ENCODE peak calls at places on chromosome 21, in seven cellular contexts. One of them, this sample, is unnamed.

GRCh38 chr21:34941162-34941561 is 107.9 kb downstream of the RUNX1 start:
- DNase-seq in spleen: no peak
- DNase-seq in tibial artery: no peak
- DNase-seq in choroid plexus epithelial cell: no peak
- DNase-seq in dorsolateral prefrontal cortex: no peak
- DNase-seq in body of pancreas: no peak
- DNase-seq in psoas muscle: no peak
- DNase-seq in this sample: no peak

GRCh38 chr21:33894736-33895288 is 20.8 kb downstream of the ATP5PO start:
- DNase-seq in psoas muscle: peak
- DNase-seq in dorsolateral prefrontal cortex: peak
- DNase-seq in tibial artery: peak
- DNase-seq in spleen: peak
- DNase-seq in choroid plexus epithelial cell: peak
- DNase-seq in body of pancreas: peak
- DNase-seq in this sample: peak

GRCh38 chr21:31248598-31248997 is 95.5 kb downstream of the TIAM1 start:
- DNase-seq in body of pancreas: no peak
- DNase-seq in psoas muscle: no peak
- DNase-seq in choroid plexus epithelial cell: peak
- DNase-seq in spleen: no peak
- DNase-seq in tibial artery: no peak
- DNase-seq in dorsolateral prefrontal cortex: no peak
- DNase-seq in this sample: no peak

GRCh38 chr21:15301736-15302135 is 236.9 kb upstream of the NRIP1 start:
- DNase-seq in dorsolateral prefrontal cortex: no peak
- DNase-seq in spleen: no peak
- DNase-seq in choroid plexus epithelial cell: no peak
- DNase-seq in psoas muscle: no peak
- DNase-seq in tibial artery: no peak
- DNase-seq in body of pancreas: no peak
- DNase-seq in this sample: no peak

GRCh38 chr21:42109473-42109872 is 38.4 kb downstream of the UMODL1 start:
- DNase-seq in body of pancreas: no peak
- DNase-seq in choroid plexus epithelial cell: no peak
- DNase-seq in spleen: peak
- DNase-seq in dorsolateral prefrontal cortex: no peak
- DNase-seq in tibial artery: no peak
- DNase-seq in psoas muscle: no peak
- DNase-seq in this sample: no peak

GRCh38 chr21:34808569-34809204 is 139.9 kb downstream of the CLIC6 start:
- DNase-seq in choroid plexus epithelial cell: peak
- DNase-seq in body of pancreas: no peak
- DNase-seq in spleen: no peak
- DNase-seq in tibial artery: no peak
- DNase-seq in psoas muscle: no peak
- DNase-seq in dorsolateral prefrontal cortex: no peak
- DNase-seq in this sample: peak

GRCh38 chr21:42165901-42166300 is 53.0 kb upstream of the ABCG1 start:
- DNase-seq in tibial artery: no peak
- DNase-seq in body of pancreas: no peak
- DNase-seq in dorsolateral prefrontal cortex: no peak
- DNase-seq in spleen: no peak
- DNase-seq in choroid plexus epithelial cell: no peak
- DNase-seq in psoas muscle: no peak
- DNase-seq in this sample: no peak

GRCh38 chr21:41817228-41817627 is 50.4 kb upstream of the RIPK4 start:
- DNase-seq in psoas muscle: peak
- DNase-seq in dorsolateral prefrontal cortex: peak
- DNase-seq in tibial artery: peak
- DNase-seq in choroid plexus epithelial cell: peak
- DNase-seq in spleen: peak
- DNase-seq in body of pancreas: peak
- DNase-seq in this sample: peak

GRCh38 chr21:28431527-28432200 is 561.0 kb downstream of the LTN1 start:
- DNase-seq in spleen: no peak
- DNase-seq in psoas muscle: no peak
- DNase-seq in tibial artery: no peak
- DNase-seq in body of pancreas: no peak
- DNase-seq in choroid plexus epithelial cell: no peak
- DNase-seq in dorsolateral prefrontal cortex: no peak
- DNase-seq in this sample: no peak

GRCh38 chr21:29238967-29239289 is 59.8 kb upstream of the BACH1 start:
- DNase-seq in tibial artery: no peak
- DNase-seq in body of pancreas: no peak
- DNase-seq in spleen: no peak
- DNase-seq in dorsolateral prefrontal cortex: no peak
- DNase-seq in choroid plexus epithelial cell: peak
- DNase-seq in psoas muscle: no peak
- DNase-seq in this sample: no peak

GRCh38 chr21:35219719-35220118 is 170.6 kb upstream of the RUNX1 start:
- DNase-seq in psoas muscle: no peak
- DNase-seq in dorsolateral prefrontal cortex: no peak
- DNase-seq in choroid plexus epithelial cell: no peak
- DNase-seq in body of pancreas: no peak
- DNase-seq in tibial artery: no peak
- DNase-seq in spleen: no peak
- DNase-seq in this sample: no peak

GRCh38 chr21:29133796-29134195 is 3.4 kb downstream of the MAP3K7CL start:
- DNase-seq in spleen: no peak
- DNase-seq in choroid plexus epithelial cell: peak
- DNase-seq in tibial artery: no peak
- DNase-seq in body of pancreas: no peak
- DNase-seq in psoas muscle: no peak
- DNase-seq in dorsolateral prefrontal cortex: no peak
- DNase-seq in this sample: no peak

GRCh38 chr21:31326478-31327247 is 17.4 kb downstream of the TIAM1 start:
- DNase-seq in spleen: no peak
- DNase-seq in dorsolateral prefrontal cortex: no peak
- DNase-seq in body of pancreas: no peak
- DNase-seq in tibial artery: no peak
- DNase-seq in choroid plexus epithelial cell: no peak
- DNase-seq in psoas muscle: no peak
- DNase-seq in this sample: peak

GRCh38 chr21:22993822-22994574 is 1995.8 kb downstream of the NCAM2 start:
- DNase-seq in body of pancreas: no peak
- DNase-seq in choroid plexus epithelial cell: no peak
- DNase-seq in spleen: no peak
- DNase-seq in tibial artery: no peak
- DNase-seq in dorsolateral prefrontal cortex: no peak
- DNase-seq in psoas muscle: no peak
- DNase-seq in this sample: no peak

GRCh38 chr21:15687208-15687607 is 42.6 kb upstream of the USP25 start:
- DNase-seq in dorsolateral prefrontal cortex: no peak
- DNase-seq in body of pancreas: no peak
- DNase-seq in tibial artery: no peak
- DNase-seq in psoas muscle: no peak
- DNase-seq in choroid plexus epithelial cell: peak
- DNase-seq in spleen: no peak
- DNase-seq in this sample: no peak

GRCh38 chr21:34887729-34888568 is 161.2 kb downstream of the RUNX1 start:
- DNase-seq in psoas muscle: peak
- DNase-seq in spleen: peak
- DNase-seq in dorsolateral prefrontal cortex: no peak
- DNase-seq in body of pancreas: peak
- DNase-seq in choroid plexus epithelial cell: peak
- DNase-seq in tibial artery: peak
- DNase-seq in this sample: peak

GRCh38 chr21:40487406-40487805 is 359.6 kb downstream of the DSCAM start:
- DNase-seq in body of pancreas: no peak
- DNase-seq in tibial artery: no peak
- DNase-seq in dorsolateral prefrontal cortex: no peak
- DNase-seq in spleen: no peak
- DNase-seq in choroid plexus epithelial cell: no peak
- DNase-seq in psoas muscle: no peak
- DNase-seq in this sample: no peak

GRCh38 chr21:40466893-40467483 is 380.0 kb downstream of the DSCAM start:
- DNase-seq in dorsolateral prefrontal cortex: peak
- DNase-seq in psoas muscle: no peak
- DNase-seq in spleen: no peak
- DNase-seq in body of pancreas: peak
- DNase-seq in tibial artery: no peak
- DNase-seq in choroid plexus epithelial cell: peak
- DNase-seq in this sample: peak

GRCh38 chr21:16195476-16195875 is 465.7 kb downstream of the USP25 start:
- DNase-seq in psoas muscle: no peak
- DNase-seq in spleen: no peak
- DNase-seq in body of pancreas: no peak
- DNase-seq in choroid plexus epithelial cell: peak
- DNase-seq in dorsolateral prefrontal cortex: no peak
- DNase-seq in tibial artery: no peak
- DNase-seq in this sample: no peak

GRCh38 chr21:29091032-29091431 is 17.6 kb upstream of the CCT8 start:
- DNase-seq in dorsolateral prefrontal cortex: no peak
- DNase-seq in body of pancreas: no peak
- DNase-seq in choroid plexus epithelial cell: peak
- DNase-seq in spleen: no peak
- DNase-seq in psoas muscle: no peak
- DNase-seq in tibial artery: no peak
- DNase-seq in this sample: no peak

GRCh38 chr21:21034046-21034445 is 35.8 kb downstream of the NCAM2 start:
- DNase-seq in psoas muscle: no peak
- DNase-seq in tibial artery: no peak
- DNase-seq in dorsolateral prefrontal cortex: no peak
- DNase-seq in spleen: no peak
- DNase-seq in choroid plexus epithelial cell: no peak
- DNase-seq in body of pancreas: no peak
- DNase-seq in this sample: no peak

GRCh38 chr21:17513214-17514123 is 626 bp downstream of the CXADR start:
- DNase-seq in psoas muscle: no peak
- DNase-seq in spleen: peak
- DNase-seq in dorsolateral prefrontal cortex: peak
- DNase-seq in choroid plexus epithelial cell: peak
- DNase-seq in tibial artery: no peak
- DNase-seq in body of pancreas: peak
- DNase-seq in this sample: peak

GRCh38 chr21:8993943-8994639 is 1527.3 kb upstream of the TPTE start:
- DNase-seq in tibial artery: no peak
- DNase-seq in psoas muscle: no peak
- DNase-seq in choroid plexus epithelial cell: no peak
- DNase-seq in spleen: no peak
- DNase-seq in body of pancreas: no peak
- DNase-seq in dorsolateral prefrontal cortex: no peak
- DNase-seq in this sample: no peak
- TF ChIP-seq CTCF in tibial artery: no peak
- TF ChIP-seq CTCF in psoas muscle: no peak
- TF ChIP-seq CTCF in choroid plexus epithelial cell: no peak
- TF ChIP-seq CTCF in spleen: no peak
- TF ChIP-seq CTCF in body of pancreas: no peak
- TF ChIP-seq CTCF in dorsolateral prefrontal cortex: no peak
- TF ChIP-seq CTCF in this sample: no peak

GRCh38 chr21:24896735-24897124 is 710.6 kb downstream of the MRPL39 start:
- DNase-seq in spleen: no peak
- DNase-seq in tibial artery: no peak
- DNase-seq in psoas muscle: no peak
- DNase-seq in body of pancreas: no peak
- DNase-seq in choroid plexus epithelial cell: no peak
- DNase-seq in dorsolateral prefrontal cortex: no peak
- DNase-seq in this sample: no peak

GRCh38 chr21:24899138-24899537 is 708.1 kb downstream of the MRPL39 start:
- DNase-seq in dorsolateral prefrontal cortex: no peak
- DNase-seq in tibial artery: no peak
- DNase-seq in psoas muscle: no peak
- DNase-seq in spleen: no peak
- DNase-seq in body of pancreas: no peak
- DNase-seq in choroid plexus epithelial cell: no peak
- DNase-seq in this sample: no peak

GRCh38 chr21:24894324-24894723 is 713.0 kb downstream of the MRPL39 start:
- DNase-seq in body of pancreas: no peak
- DNase-seq in spleen: no peak
- DNase-seq in tibial artery: no peak
- DNase-seq in choroid plexus epithelial cell: no peak
- DNase-seq in psoas muscle: no peak
- DNase-seq in dorsolateral prefrontal cortex: no peak
- DNase-seq in this sample: no peak

GRCh38 chr21:24897883-24898282 is 709.4 kb downstream of the MRPL39 start:
- DNase-seq in choroid plexus epithelial cell: no peak
- DNase-seq in spleen: no peak
- DNase-seq in tibial artery: no peak
- DNase-seq in body of pancreas: no peak
- DNase-seq in dorsolateral prefrontal cortex: no peak
- DNase-seq in psoas muscle: no peak
- DNase-seq in this sample: no peak

GRCh38 chr21:24895885-24896734 is 711.2 kb downstream of the MRPL39 start:
- DNase-seq in spleen: no peak
- DNase-seq in psoas muscle: no peak
- DNase-seq in tibial artery: no peak
- DNase-seq in body of pancreas: no peak
- DNase-seq in dorsolateral prefrontal cortex: no peak
- DNase-seq in choroid plexus epithelial cell: peak
- DNase-seq in this sample: no peak
- TF ChIP-seq CTCF in spleen: peak
- TF ChIP-seq CTCF in psoas muscle: no peak
- TF ChIP-seq CTCF in tibial artery: no peak
- TF ChIP-seq CTCF in body of pancreas: peak
- TF ChIP-seq CTCF in dorsolateral prefrontal cortex: peak
- TF ChIP-seq CTCF in choroid plexus epithelial cell: peak
- TF ChIP-seq CTCF in this sample: peak

GRCh38 chr21:46023126-46023985 is 41.8 kb downstream of the COL6A1 start:
- DNase-seq in tibial artery: no peak
- DNase-seq in dorsolateral prefrontal cortex: no peak
- DNase-seq in body of pancreas: no peak
- DNase-seq in spleen: peak
- DNase-seq in choroid plexus epithelial cell: no peak
- DNase-seq in psoas muscle: no peak
- DNase-seq in this sample: no peak
- TF ChIP-seq CTCF in tibial artery: no peak
- TF ChIP-seq CTCF in dorsolateral prefrontal cortex: no peak
- TF ChIP-seq CTCF in body of pancreas: no peak
- TF ChIP-seq CTCF in spleen: no peak
- TF ChIP-seq CTCF in choroid plexus epithelial cell: no peak
- TF ChIP-seq CTCF in psoas muscle: no peak
- TF ChIP-seq CTCF in this sample: no peak

DNA sequence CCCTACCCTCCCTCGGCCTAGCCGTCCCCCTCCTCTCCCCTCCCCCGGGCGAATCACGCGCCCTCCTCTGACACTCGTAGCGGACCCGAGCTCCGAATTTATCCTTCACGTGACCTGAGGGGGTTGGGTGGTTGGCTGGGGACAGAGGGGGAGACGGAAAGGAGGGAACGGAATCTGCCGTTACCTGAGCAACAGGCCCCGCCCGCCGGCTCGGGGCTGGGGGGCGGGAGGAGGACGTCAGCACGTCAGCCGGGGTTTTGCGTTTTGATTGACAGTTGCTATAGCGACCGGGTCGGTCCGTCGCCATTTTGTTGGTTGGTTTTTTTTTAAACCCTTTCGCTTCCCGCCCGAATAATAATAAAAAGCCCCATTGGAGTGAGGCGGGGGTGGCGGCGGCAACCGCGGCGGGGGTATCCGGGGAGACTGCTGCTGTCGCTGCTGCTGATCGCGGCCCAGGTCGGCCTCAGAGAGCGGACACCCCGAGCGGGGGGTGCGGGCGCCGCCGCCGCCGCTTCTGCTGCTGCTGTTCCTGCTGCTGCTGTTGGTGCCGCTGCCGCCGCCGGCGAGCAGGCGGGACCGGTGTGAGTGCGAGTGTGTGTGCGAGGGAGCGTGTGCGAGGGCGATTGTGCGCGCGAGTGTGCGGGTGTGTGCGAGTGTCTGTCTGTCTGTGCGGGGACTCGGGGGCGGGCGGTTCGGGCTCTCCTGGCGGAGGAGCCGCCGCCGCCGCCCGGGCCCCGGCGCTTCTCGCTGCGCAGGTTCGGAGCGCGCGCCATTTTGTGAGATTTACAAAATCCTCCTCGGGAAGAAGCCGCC is at the start of gene DYRK1A:
- DNase-seq in body of pancreas: peak
- DNase-seq in tibial artery: peak
- DNase-seq in dorsolateral prefrontal cortex: peak
- DNase-seq in spleen: peak
- DNase-seq in choroid plexus epithelial cell: peak
- DNase-seq in psoas muscle: peak
- DNase-seq in this sample: peak
- TF ChIP-seq CTCF in body of pancreas: no peak
- TF ChIP-seq CTCF in tibial artery: no peak
- TF ChIP-seq CTCF in dorsolateral prefrontal cortex: no peak
- TF ChIP-seq CTCF in spleen: no peak
- TF ChIP-seq CTCF in choroid plexus epithelial cell: no peak
- TF ChIP-seq CTCF in psoas muscle: no peak
- TF ChIP-seq CTCF in this sample: no peak